ENCODE peak calls at places on chromosomes 1 and 21, in seven cellular contexts. One of them, this sample, is unnamed.

GRCh38 chr1:54392401-54392800 is 13.8 kb downstream of the SSBP3 start:
- DNase-seq in A549: no peak
- DNase-seq in H1: no peak
- DNase-seq in GM23248: no peak
- DNase-seq in GM23338: no peak
- DNase-seq in lower lobe of right lung: no peak
- DNase-seq in CD8-positive, alpha-beta memory T cell: no peak
- DNase-seq in this sample: no peak

GRCh38 chr1:151472852-151473731 is 13.8 kb upstream of the POGZ start:
- DNase-seq in GM23338: peak
- DNase-seq in lower lobe of right lung: peak
- DNase-seq in H1: no peak
- DNase-seq in GM23248: peak
- DNase-seq in CD8-positive, alpha-beta memory T cell: no peak
- DNase-seq in A549: no peak
- DNase-seq in this sample: no peak

GRCh38 chr1:228471762-228472398 is 15.3 kb upstream of the RNF187 start:
- DNase-seq in H1: no peak
- DNase-seq in GM23338: peak
- DNase-seq in GM23248: peak
- DNase-seq in A549: peak
- DNase-seq in lower lobe of right lung: no peak
- DNase-seq in CD8-positive, alpha-beta memory T cell: no peak
- DNase-seq in this sample: no peak

GRCh38 chr21:43871487-43871886 is 6.5 kb downstream of the AGPAT3 start:
- DNase-seq in GM23338: no peak
- DNase-seq in A549: no peak
- DNase-seq in GM23248: no peak
- DNase-seq in lower lobe of right lung: no peak
- DNase-seq in CD8-positive, alpha-beta memory T cell: no peak
- DNase-seq in H1: no peak
- DNase-seq in this sample: no peak

GRCh38 chr1:232142403-232143314 is 487.3 kb downstream of the SIPA1L2 start:
- DNase-seq in GM23248: peak
- DNase-seq in A549: peak
- DNase-seq in lower lobe of right lung: no peak
- DNase-seq in GM23338: peak
- DNase-seq in H1: no peak
- DNase-seq in CD8-positive, alpha-beta memory T cell: no peak
- DNase-seq in this sample: peak

GRCh38 chr1:231234506-231234905 is 6.5 kb upstream of the GNPAT start:
- DNase-seq in H1: no peak
- DNase-seq in GM23338: no peak
- DNase-seq in GM23248: no peak
- DNase-seq in A549: no peak
- DNase-seq in lower lobe of right lung: no peak
- DNase-seq in CD8-positive, alpha-beta memory T cell: no peak
- DNase-seq in this sample: no peak

GRCh38 chr1:150683914-150684313 is 13.0 kb downstream of the GOLPH3L start:
- DNase-seq in A549: no peak
- DNase-seq in CD8-positive, alpha-beta memory T cell: no peak
- DNase-seq in lower lobe of right lung: no peak
- DNase-seq in H1: no peak
- DNase-seq in GM23338: peak
- DNase-seq in GM23248: no peak
- DNase-seq in this sample: no peak

GRCh38 chr1:2229032-2229920 is 1.2 kb downstream of the SKI start:
- DNase-seq in GM23338: peak
- DNase-seq in CD8-positive, alpha-beta memory T cell: no peak
- DNase-seq in A549: no peak
- DNase-seq in H1: no peak
- DNase-seq in GM23248: peak
- DNase-seq in lower lobe of right lung: peak
- DNase-seq in this sample: no peak

GRCh38 chr1:6917067-6917466 is 131.8 kb downstream of the CAMTA1 start:
- DNase-seq in GM23248: no peak
- DNase-seq in H1: no peak
- DNase-seq in lower lobe of right lung: no peak
- DNase-seq in A549: no peak
- DNase-seq in GM23338: no peak
- DNase-seq in CD8-positive, alpha-beta memory T cell: no peak
- DNase-seq in this sample: no peak

GRCh38 chr1:187514110-187514509 is 685.4 kb downstream of the PLA2G4A start:
- DNase-seq in GM23338: no peak
- DNase-seq in lower lobe of right lung: no peak
- DNase-seq in CD8-positive, alpha-beta memory T cell: no peak
- DNase-seq in A549: no peak
- DNase-seq in H1: no peak
- DNase-seq in GM23248: no peak
- DNase-seq in this sample: no peak

GRCh38 chr1:173149887-173150286 is 57.2 kb downstream of the TNFSF4 start:
- DNase-seq in lower lobe of right lung: no peak
- DNase-seq in GM23338: no peak
- DNase-seq in H1: no peak
- DNase-seq in GM23248: peak
- DNase-seq in CD8-positive, alpha-beta memory T cell: no peak
- DNase-seq in A549: peak
- DNase-seq in this sample: peak

GRCh38 chr1:8604041-8604942 is 213.1 kb downstream of the RERE start:
- DNase-seq in H1: no peak
- DNase-seq in lower lobe of right lung: no peak
- DNase-seq in GM23248: no peak
- DNase-seq in A549: no peak
- DNase-seq in GM23338: no peak
- DNase-seq in CD8-positive, alpha-beta memory T cell: no peak
- DNase-seq in this sample: no peak

GRCh38 chr1:15935056-15935950 is 40.6 kb downstream of the ZBTB17 start:
- DNase-seq in lower lobe of right lung: no peak
- DNase-seq in GM23248: no peak
- DNase-seq in H1: no peak
- DNase-seq in CD8-positive, alpha-beta memory T cell: no peak
- DNase-seq in A549: no peak
- DNase-seq in GM23338: no peak
- DNase-seq in this sample: no peak

GRCh38 chr21:24023936-24024335 is 1583.3 kb downstream of the MRPL39 start:
- DNase-seq in CD8-positive, alpha-beta memory T cell: no peak
- DNase-seq in lower lobe of right lung: no peak
- DNase-seq in GM23338: no peak
- DNase-seq in A549: no peak
- DNase-seq in GM23248: no peak
- DNase-seq in H1: no peak
- DNase-seq in this sample: no peak

GRCh38 chr1:12087797-12088314 is 24.8 kb downstream of the TNFRSF8 start:
- DNase-seq in A549: no peak
- DNase-seq in H1: no peak
- DNase-seq in CD8-positive, alpha-beta memory T cell: peak
- DNase-seq in GM23248: no peak
- DNase-seq in lower lobe of right lung: peak
- DNase-seq in GM23338: no peak
- DNase-seq in this sample: no peak

GRCh38 chr1:107293901-107294600 is 153.2 kb downstream of the NTNG1 start:
- DNase-seq in lower lobe of right lung: no peak
- DNase-seq in GM23338: no peak
- DNase-seq in CD8-positive, alpha-beta memory T cell: no peak
- DNase-seq in H1: no peak
- DNase-seq in GM23248: no peak
- DNase-seq in A549: no peak
- DNase-seq in this sample: no peak

GRCh38 chr1:156705918-156706646 is 699 bp upstream of the CRABP2 start:
- DNase-seq in GM23338: peak
- DNase-seq in lower lobe of right lung: peak
- DNase-seq in CD8-positive, alpha-beta memory T cell: peak
- DNase-seq in A549: peak
- DNase-seq in GM23248: peak
- DNase-seq in H1: peak
- DNase-seq in this sample: no peak

GRCh38 chr1:218557731-218558130 is 212.6 kb downstream of the TGFB2 start:
- DNase-seq in CD8-positive, alpha-beta memory T cell: no peak
- DNase-seq in GM23338: peak
- DNase-seq in lower lobe of right lung: no peak
- DNase-seq in GM23248: no peak
- DNase-seq in H1: no peak
- DNase-seq in A549: no peak
- DNase-seq in this sample: no peak

GRCh38 chr1:204468206-204468605 is 26.4 kb downstream of the PIK3C2B start:
- DNase-seq in A549: no peak
- DNase-seq in CD8-positive, alpha-beta memory T cell: no peak
- DNase-seq in H1: no peak
- DNase-seq in lower lobe of right lung: no peak
- DNase-seq in GM23248: no peak
- DNase-seq in GM23338: no peak
- DNase-seq in this sample: no peak

GRCh38 chr1:232962761-232963357 is 12.4 kb downstream of the NTPCR start:
- DNase-seq in GM23338: peak
- DNase-seq in H1: no peak
- DNase-seq in CD8-positive, alpha-beta memory T cell: no peak
- DNase-seq in lower lobe of right lung: no peak
- DNase-seq in GM23248: peak
- DNase-seq in A549: no peak
- DNase-seq in this sample: no peak

GRCh38 chr1:58882322-58882951 is 98.6 kb upstream of the JUN start:
- DNase-seq in H1: no peak
- DNase-seq in GM23248: no peak
- DNase-seq in CD8-positive, alpha-beta memory T cell: no peak
- DNase-seq in lower lobe of right lung: no peak
- DNase-seq in A549: no peak
- DNase-seq in GM23338: no peak
- DNase-seq in this sample: no peak

GRCh38 chr1:219206350-219206749 is 32.7 kb downstream of the LYPLAL1 start:
- DNase-seq in lower lobe of right lung: no peak
- DNase-seq in GM23248: no peak
- DNase-seq in A549: no peak
- DNase-seq in H1: no peak
- DNase-seq in GM23338: no peak
- DNase-seq in CD8-positive, alpha-beta memory T cell: no peak
- DNase-seq in this sample: no peak

GRCh38 chr1:116487016-116487415 is 83.8 kb downstream of the CD58 start:
- DNase-seq in A549: no peak
- DNase-seq in H1: no peak
- DNase-seq in GM23338: no peak
- DNase-seq in lower lobe of right lung: no peak
- DNase-seq in CD8-positive, alpha-beta memory T cell: no peak
- DNase-seq in GM23248: peak
- DNase-seq in this sample: no peak
- H3K27ac ChIP-seq in A549: no peak
- H3K27ac ChIP-seq in H1: no peak
- H3K27ac ChIP-seq in GM23338: no peak
- H3K27ac ChIP-seq in lower lobe of right lung: no peak
- H3K27ac ChIP-seq in CD8-positive, alpha-beta memory T cell: no peak
- H3K27ac ChIP-seq in GM23248: peak
- H3K27ac ChIP-seq in this sample: no peak

DNA sequence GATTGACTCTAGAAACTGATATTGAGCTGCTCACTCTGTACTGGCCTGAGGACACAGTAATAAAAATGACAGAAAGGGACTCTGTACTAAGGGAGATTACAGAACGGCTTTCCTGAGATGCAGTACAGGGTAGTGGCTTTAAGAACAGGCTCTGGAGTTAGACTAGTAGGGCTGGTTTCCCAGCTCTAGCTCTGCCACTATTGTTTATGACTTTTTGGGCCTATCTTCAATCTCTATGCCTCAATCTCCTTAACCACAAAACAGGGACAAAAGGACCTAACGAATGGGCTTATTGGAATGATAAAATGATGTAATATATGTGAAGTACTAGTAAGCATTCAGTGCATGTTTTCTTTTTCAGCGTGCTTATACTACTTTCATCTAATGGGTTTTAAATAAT is 1.4 kb downstream of the DEPDC1 start:
- DNase-seq in lower lobe of right lung: no peak
- DNase-seq in GM23248: peak
- DNase-seq in H1: no peak
- DNase-seq in CD8-positive, alpha-beta memory T cell: no peak
- DNase-seq in A549: no peak
- DNase-seq in GM23338: no peak
- DNase-seq in this sample: no peak
- H3K27ac ChIP-seq in lower lobe of right lung: no peak
- H3K27ac ChIP-seq in GM23248: no peak
- H3K27ac ChIP-seq in H1: no peak
- H3K27ac ChIP-seq in CD8-positive, alpha-beta memory T cell: peak
- H3K27ac ChIP-seq in A549: peak
- H3K27ac ChIP-seq in GM23338: no peak
- H3K27ac ChIP-seq in this sample: no peak

GRCh38 chr21:36473203-36473602 is 6.7 kb downstream of the CLDN14 start:
- DNase-seq in lower lobe of right lung: no peak
- DNase-seq in GM23338: no peak
- DNase-seq in CD8-positive, alpha-beta memory T cell: no peak
- DNase-seq in GM23248: no peak
- DNase-seq in H1: no peak
- DNase-seq in A549: no peak
- DNase-seq in this sample: no peak

GRCh38 chr21:36470294-36470693 is 9.6 kb downstream of the CLDN14 start:
- DNase-seq in A549: no peak
- DNase-seq in GM23338: peak
- DNase-seq in lower lobe of right lung: no peak
- DNase-seq in CD8-positive, alpha-beta memory T cell: no peak
- DNase-seq in H1: no peak
- DNase-seq in GM23248: no peak
- DNase-seq in this sample: no peak

GRCh38 chr21:36474591-36474990 is 5.3 kb downstream of the CLDN14 start:
- DNase-seq in GM23338: no peak
- DNase-seq in H1: no peak
- DNase-seq in CD8-positive, alpha-beta memory T cell: no peak
- DNase-seq in lower lobe of right lung: no peak
- DNase-seq in A549: no peak
- DNase-seq in GM23248: no peak
- DNase-seq in this sample: no peak

GRCh38 chr21:36472377-36472776 is 7.5 kb downstream of the CLDN14 start:
- DNase-seq in GM23248: no peak
- DNase-seq in lower lobe of right lung: no peak
- DNase-seq in GM23338: no peak
- DNase-seq in H1: no peak
- DNase-seq in A549: no peak
- DNase-seq in CD8-positive, alpha-beta memory T cell: no peak
- DNase-seq in this sample: no peak

DNA sequence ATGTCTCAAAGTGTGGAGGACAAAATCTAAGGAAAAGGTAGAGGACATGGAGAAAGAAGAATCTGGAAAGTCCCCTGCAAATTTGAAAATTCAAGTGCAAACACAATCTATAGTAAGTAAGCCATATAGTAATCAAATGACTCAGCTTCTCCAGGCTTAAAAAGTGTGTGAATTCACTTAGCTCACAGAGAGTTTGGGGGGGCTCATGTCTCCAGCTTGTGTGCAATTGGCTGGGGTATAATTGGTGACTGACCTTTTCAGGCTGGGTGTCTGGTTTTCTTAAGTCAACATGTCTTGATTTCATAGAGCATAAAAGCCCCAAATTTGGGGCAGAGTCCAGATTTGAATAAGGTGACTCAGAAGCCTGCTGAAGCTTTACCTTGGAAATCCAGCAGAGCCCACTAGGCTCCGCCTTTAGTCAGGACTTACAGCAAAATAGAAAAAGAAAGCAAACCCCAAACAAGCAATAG is 8.6 kb downstream of the CLDN14 start:
- DNase-seq in A549: peak
- DNase-seq in CD8-positive, alpha-beta memory T cell: no peak
- DNase-seq in H1: no peak
- DNase-seq in GM23338: no peak
- DNase-seq in GM23248: peak
- DNase-seq in lower lobe of right lung: no peak
- DNase-seq in this sample: no peak
- H3K27ac ChIP-seq in A549: peak
- H3K27ac ChIP-seq in CD8-positive, alpha-beta memory T cell: no peak
- H3K27ac ChIP-seq in H1: no peak
- H3K27ac ChIP-seq in GM23338: no peak
- H3K27ac ChIP-seq in GM23248: no peak
- H3K27ac ChIP-seq in lower lobe of right lung: no peak
- H3K27ac ChIP-seq in this sample: no peak

GRCh38 chr21:22609802-22610201 is 1611.6 kb downstream of the NCAM2 start:
- DNase-seq in GM23338: peak
- DNase-seq in A549: no peak
- DNase-seq in GM23248: no peak
- DNase-seq in lower lobe of right lung: no peak
- DNase-seq in H1: no peak
- DNase-seq in CD8-positive, alpha-beta memory T cell: no peak
- DNase-seq in this sample: no peak
- H3K27ac ChIP-seq in GM23338: no peak
- H3K27ac ChIP-seq in A549: no peak
- H3K27ac ChIP-seq in GM23248: no peak
- H3K27ac ChIP-seq in lower lobe of right lung: no peak
- H3K27ac ChIP-seq in H1: no peak
- H3K27ac ChIP-seq in CD8-positive, alpha-beta memory T cell: no peak
- H3K27ac ChIP-seq in this sample: no peak